ENCODE peak calls at places on chromosomes 13 and 19, in eight cellular contexts. W is fibroblast of mammary gland; V is brain microvascular endothelial cell; J is K562; T is cardiac fibroblast; R is endodermal cell; H is GM20000; K is CD4-positive, alpha-beta T cell. U is an unnamed sample.

GRCh38 chr13:73069206-73069815 is 10.5 kb downstream of the KLF5 start:
- DNase-seq in W (no peak), V (no peak), J (no peak), T (peak), R (no peak), H (no peak), K (no peak), U (no peak)

GRCh38 chr13:96273196-96273595 is 183.3 kb downstream of the HS6ST3 start:
- DNase-seq in W (no peak), V (no peak), J (no peak), T (no peak), R (no peak), H (no peak), K (no peak), U (no peak)

GRCh38 chr13:81021284-81021683 is 680.4 kb upstream of the SPRY2 start:
- DNase-seq in W (no peak), V (no peak), J (no peak), T (no peak), R (no peak), H (no peak), K (no peak), U (no peak)

GRCh38 chr13:20702945-20703784 is at the start of gene IL17D:
- DNase-seq in W (no peak), V (no peak), J (peak), T (no peak), R (peak), H (peak), K (no peak), U (peak)

GRCh38 chr19:57719424-57719823 is 8.0 kb downstream of the ZNF671 start:
- DNase-seq in W (no peak), V (no peak), J (no peak), T (no peak), R (no peak), H (no peak), K (no peak), U (no peak)

GRCh38 chr19:4186087-4186993 is 3.9 kb downstream of the ANKRD24 start:
- DNase-seq in W (peak), V (peak), J (peak), T (peak), R (peak), H (peak), K (peak), U (peak)

GRCh38 chr19:53989600-53990533 is 1.6 kb upstream of the CACNG6 start:
- DNase-seq in W (no peak), V (no peak), J (no peak), T (peak), R (no peak), H (no peak), K (no peak), U (no peak)

GRCh38 chr13:27406178-27406939 is 18.1 kb upstream of the GTF3A start:
- DNase-seq in W (peak), V (peak), J (peak), T (peak), R (no peak), H (peak), K (peak), U (no peak)

GRCh38 chr19:11196406-11197287 is 698 bp downstream of the KANK2 start:
- DNase-seq in W (peak), V (no peak), J (peak), T (peak), R (peak), H (peak), K (no peak), U (no peak)

GRCh38 chr13:20127563-20128458 is 33.0 kb downstream of the GJA3 start:
- DNase-seq in W (peak), V (no peak), J (no peak), T (peak), R (peak), H (peak), K (no peak), U (peak)

GRCh38 chr19:49808762-49809154 is 4.3 kb downstream of the FUZ start:
- DNase-seq in W (peak), V (peak), J (peak), T (peak), R (peak), H (peak), K (peak), U (peak)

GRCh38 chr19:15195987-15196682 is 4.7 kb downstream of the NOTCH3 start:
- DNase-seq in W (no peak), V (peak), J (peak), T (no peak), R (peak), H (no peak), K (no peak), U (no peak)

GRCh38 chr13:34349091-34349722 is 531.3 kb downstream of the RFC3 start:
- DNase-seq in W (peak), V (peak), J (no peak), T (peak), R (no peak), H (no peak), K (no peak), U (no peak)

GRCh38 chr13:50699874-50700663 is 143.4 kb downstream of the DLEU7 start:
- DNase-seq in W (no peak), V (no peak), J (no peak), T (no peak), R (no peak), H (no peak), K (no peak), U (no peak)

GRCh38 chr19:34963531-34964406 is at the start of gene ZNF792:
- DNase-seq in W (peak), V (peak), J (peak), T (peak), R (peak), H (peak), K (peak), U (peak)

DNA sequence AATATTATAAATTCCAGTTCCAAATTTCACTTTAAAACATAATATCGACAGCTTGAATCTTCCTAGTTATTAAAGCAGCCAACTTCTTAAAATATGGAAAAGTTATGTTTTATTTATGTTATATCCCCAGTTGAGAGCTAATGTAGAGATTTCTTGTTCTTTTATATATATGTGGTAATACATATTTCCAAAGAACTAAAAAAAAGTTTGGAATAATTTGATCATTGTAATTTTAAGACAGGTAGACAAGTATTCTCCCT is 781 bp upstream of the TBC1D4 start:
- DNase-seq in W (no peak), V (no peak), J (no peak), T (no peak), R (no peak), H (no peak), K (no peak), U (no peak)
- TF ChIP-seq CTCF in W (no peak), V (no peak), J (no peak), T (no peak), R (no peak), H (no peak), K (peak), U (peak)

GRCh38 chr19:14114439-14114838 is 3.1 kb downstream of the PRKACA start:
- DNase-seq in W (no peak), V (no peak), J (no peak), T (no peak), R (no peak), H (no peak), K (no peak), U (no peak)

GRCh38 chr19:14114854-14115253 is 2.7 kb downstream of the PRKACA start:
- DNase-seq in W (peak), V (no peak), J (peak), T (peak), R (peak), H (peak), K (peak), U (peak)

GRCh38 chr19:14112809-14113385 is 4.7 kb downstream of the PRKACA start:
- DNase-seq in W (no peak), V (no peak), J (no peak), T (peak), R (no peak), H (no peak), K (no peak), U (no peak)

GRCh38 chr19:14112051-14112808 is 5.3 kb downstream of the PRKACA start:
- DNase-seq in W (peak), V (no peak), J (no peak), T (peak), R (no peak), H (no peak), K (no peak), U (no peak)

DNA sequence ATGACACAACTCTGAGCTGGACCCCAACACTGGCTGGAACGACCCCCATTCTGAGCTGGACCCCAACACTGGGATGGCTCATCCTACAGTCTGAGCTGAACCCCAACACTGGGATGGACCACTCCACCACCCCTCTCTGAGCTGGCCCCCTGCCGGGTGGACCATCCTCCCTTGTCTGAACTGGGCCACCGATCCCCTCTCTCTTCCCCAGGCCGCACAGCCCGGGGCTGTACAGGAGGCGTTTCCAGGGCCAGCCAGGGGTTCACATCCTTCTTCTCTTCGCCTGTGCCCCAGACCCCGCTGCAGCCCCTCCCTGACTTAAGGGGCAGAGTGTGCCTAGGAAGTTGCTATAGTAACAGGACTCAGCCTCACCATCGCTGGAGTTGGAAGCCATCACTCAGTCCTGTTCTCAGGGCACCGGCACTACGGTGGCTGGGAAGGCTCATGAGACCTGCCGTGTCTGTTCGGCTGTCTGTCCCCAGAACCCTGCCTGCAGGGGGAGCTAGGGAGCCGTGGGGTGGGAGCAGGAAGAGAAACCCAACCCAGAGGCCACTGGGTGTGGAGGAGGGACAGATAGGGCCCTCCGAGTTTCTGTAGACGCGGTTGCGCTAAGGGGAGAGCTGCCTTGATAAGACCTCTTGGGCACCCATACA is 3.7 kb downstream of the PRKACA start:
- DNase-seq in W (no peak), V (no peak), J (peak), T (no peak), R (peak), H (no peak), K (peak), U (peak)
- TF ChIP-seq CTCF in W (peak), V (peak), J (peak), T (peak), R (peak), H (peak), K (no peak), U (no peak)

GRCh38 chr19:40601061-40601973 is at the start of gene LTBP4:
- DNase-seq in W (no peak), V (no peak), J (peak), T (peak), R (peak), H (no peak), K (no peak), U (no peak)
- TF ChIP-seq CTCF in W (no peak), V (peak), J (peak), T (no peak), R (no peak), H (no peak), K (no peak), U (no peak)

DNA sequence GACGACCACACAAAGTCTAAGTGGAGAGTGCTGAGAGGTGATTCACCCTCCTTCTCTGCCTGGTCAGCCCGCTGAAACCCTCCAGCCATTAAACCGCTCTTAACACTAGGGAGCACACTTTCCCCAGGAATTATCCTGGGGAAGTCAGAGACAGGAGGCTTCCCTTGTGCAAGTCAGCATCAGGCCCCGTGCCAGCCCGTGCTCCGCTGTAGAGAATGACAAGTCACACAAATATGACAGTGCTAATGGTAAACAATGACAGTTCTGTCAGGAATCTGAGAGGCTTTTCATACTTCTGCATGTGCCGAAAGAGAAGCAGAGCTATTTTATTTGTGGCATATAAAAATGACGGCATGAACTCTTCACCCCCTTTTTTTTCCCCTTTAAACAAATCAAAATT is 816.9 kb upstream of the SLC10A2 start:
- DNase-seq in W (peak), V (peak), J (no peak), T (peak), R (peak), H (no peak), K (no peak), U (no peak)
- TF ChIP-seq CTCF in W (peak), V (peak), J (no peak), T (peak), R (peak), H (no peak), K (no peak), U (no peak)

DNA sequence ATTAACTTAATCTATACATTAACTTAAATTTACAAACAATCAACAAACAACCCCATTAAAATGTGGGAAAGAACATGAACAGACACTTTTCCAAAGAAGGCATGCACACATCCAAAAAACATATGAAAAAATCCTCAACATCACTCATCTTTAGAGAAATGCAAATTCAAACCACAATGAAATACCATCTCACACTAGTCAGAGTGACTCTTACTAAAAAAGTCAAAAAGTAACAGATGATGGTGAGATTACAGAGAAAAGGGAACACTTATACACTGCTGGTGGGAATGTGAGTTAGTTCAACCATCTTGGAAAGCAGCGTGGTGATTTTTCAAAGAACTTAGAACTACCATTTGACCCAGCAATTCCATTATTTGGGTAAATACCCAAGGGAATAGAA is 759.2 kb upstream of the SLITRK1 start:
- DNase-seq in W (peak), V (peak), J (no peak), T (no peak), R (no peak), H (no peak), K (no peak), U (no peak)
- TF ChIP-seq CTCF in W (no peak), V (no peak), J (no peak), T (no peak), R (no peak), H (no peak), K (no peak), U (no peak)

DNA sequence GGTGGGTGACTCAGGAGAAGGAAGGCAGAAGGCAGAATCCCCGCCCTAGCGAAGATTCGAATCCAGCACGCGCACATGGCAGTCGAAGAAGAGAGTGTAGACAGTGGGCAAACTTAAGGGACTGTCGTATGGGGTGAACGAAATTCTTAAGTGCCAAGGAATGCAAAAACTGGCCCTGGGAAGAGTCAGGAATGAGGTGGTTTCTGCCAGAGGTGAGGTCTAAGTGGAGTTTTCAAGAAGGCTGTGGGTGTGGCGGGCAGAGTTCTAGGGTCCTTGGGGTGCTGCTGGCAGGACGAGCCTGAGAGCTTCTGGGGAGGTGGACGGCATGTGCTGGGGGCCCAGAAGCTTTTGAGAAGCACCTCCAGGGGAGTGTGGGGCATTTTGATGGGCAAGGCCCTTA is 63.9 kb upstream of the RNF113B start:
- DNase-seq in W (no peak), V (no peak), J (no peak), T (no peak), R (no peak), H (no peak), K (no peak), U (no peak)
- TF ChIP-seq CTCF in W (no peak), V (no peak), J (no peak), T (no peak), R (no peak), H (no peak), K (no peak), U (no peak)

GRCh38 chr13:110866491-110867170 is 48.2 kb downstream of the ANKRD10 start:
- DNase-seq in W (no peak), V (no peak), J (no peak), T (no peak), R (no peak), H (no peak), K (no peak), U (no peak)
- TF ChIP-seq CTCF in W (no peak), V (no peak), J (no peak), T (no peak), R (no peak), H (no peak), K (no peak), U (no peak)

DNA sequence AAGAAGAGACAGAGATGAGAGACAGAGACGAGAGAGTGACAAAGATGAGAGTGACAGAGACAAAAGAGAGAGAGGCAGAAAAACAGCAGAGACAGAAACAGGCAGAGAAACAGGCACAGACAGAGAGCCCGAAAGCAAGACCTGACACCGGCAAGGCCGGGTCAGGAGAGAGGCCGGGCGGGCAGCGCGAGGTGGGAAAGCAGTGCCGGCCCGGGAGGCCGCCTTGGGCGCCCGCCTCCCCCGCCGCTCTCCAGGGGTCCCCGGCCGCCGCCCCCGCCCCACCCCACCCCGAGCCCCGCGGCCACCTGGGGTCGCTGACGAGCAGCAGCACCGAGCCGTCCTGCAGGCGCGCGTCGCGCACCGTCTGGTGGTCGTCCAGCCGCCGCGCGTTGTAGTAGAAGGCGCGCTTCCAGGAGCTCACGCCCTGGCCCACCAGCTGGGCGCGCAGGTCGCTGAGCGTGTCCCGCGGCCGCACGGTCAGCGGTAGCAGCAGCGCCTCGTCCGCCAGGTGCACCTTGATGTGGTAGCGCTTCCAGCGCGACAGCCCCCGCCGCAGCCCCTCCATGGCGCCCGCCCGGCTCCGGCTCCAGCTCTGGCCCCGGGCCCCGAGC is at the start of gene TINCR:
- DNase-seq in W (no peak), V (no peak), J (no peak), T (no peak), R (peak), H (no peak), K (no peak), U (no peak)
- TF ChIP-seq CTCF in W (no peak), V (no peak), J (no peak), T (no peak), R (peak), H (no peak), K (no peak), U (no peak)

DNA sequence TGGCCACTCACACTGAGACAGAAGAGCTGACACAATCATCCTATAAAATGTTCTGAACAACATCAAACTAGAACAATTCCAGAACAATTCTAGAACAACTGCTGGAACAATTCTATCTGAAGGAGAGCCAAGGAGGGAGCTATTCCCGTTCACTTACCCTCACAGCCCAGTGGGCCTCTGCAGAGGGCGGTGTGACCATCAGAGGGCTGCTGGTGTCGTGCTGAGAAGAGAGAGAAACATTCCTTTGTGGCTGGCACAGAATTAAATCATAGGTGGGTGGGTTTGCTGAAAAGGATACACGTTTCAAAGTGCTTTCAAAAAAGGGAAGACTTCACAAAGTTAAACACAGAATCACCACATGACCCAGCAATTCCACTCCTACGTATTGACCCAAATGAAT is 35.0 kb downstream of the EPS15L1 start:
- DNase-seq in W (no peak), V (no peak), J (no peak), T (no peak), R (no peak), H (no peak), K (no peak), U (no peak)
- TF ChIP-seq CTCF in W (no peak), V (peak), J (no peak), T (no peak), R (no peak), H (no peak), K (no peak), U (no peak)

U was measured in natural killer cell.